ENCODE peak calls at places on chromosome 9, in six cellular contexts. H, A, X, K, P and Y are unnamed samples.

GRCh38 chr9:135230386-135230765 is 142.9 kb downstream of the OLFM1 start:
- DNase-seq in H (no peak), A (no peak), X (no peak), K (no peak), P (no peak), Y (no peak)

GRCh38 chr9:132372177-132373095 is 17.6 kb upstream of the SETX start:
- DNase-seq in H (no peak), A (no peak), X (no peak), K (peak), P (peak), Y (peak)

GRCh38 chr9:682633-683508 is 158.6 kb upstream of the DMRT1 start:
- DNase-seq in H (peak), A (no peak), X (no peak), K (no peak), P (no peak), Y (peak)

GRCh38 chr9:88874391-88874790 is 116.9 kb upstream of the S1PR3 start:
- DNase-seq in H (peak), A (no peak), X (no peak), K (no peak), P (no peak), Y (no peak)

GRCh38 chr9:99824378-99825157 is 2.9 kb downstream of the NR4A3 start:
- DNase-seq in H (peak), A (peak), X (no peak), K (no peak), P (no peak), Y (peak)

GRCh38 chr9:6444108-6444507 is 31.1 kb downstream of the UHRF2 start:
- DNase-seq in H (no peak), A (no peak), X (no peak), K (no peak), P (no peak), Y (no peak)

GRCh38 chr9:120308495-120308894 is 271.5 kb downstream of the CDK5RAP2 start:
- DNase-seq in H (no peak), A (no peak), X (no peak), K (no peak), P (peak), Y (no peak)

GRCh38 chr9:130176760-130177159 is 4.6 kb downstream of the NCS1 start:
- DNase-seq in H (no peak), A (no peak), X (no peak), K (no peak), P (no peak), Y (no peak)

GRCh38 chr9:135997070-135998012 is 36.2 kb upstream of the UBAC1 start:
- DNase-seq in H (no peak), A (no peak), X (no peak), K (no peak), P (no peak), Y (no peak)

GRCh38 chr9:79655571-79655970 is 83.8 kb downstream of the TLE4 start:
- DNase-seq in H (no peak), A (no peak), X (no peak), K (no peak), P (no peak), Y (no peak)

GRCh38 chr9:88310310-88310980 is 77.8 kb upstream of the SPIN1 start:
- DNase-seq in H (no peak), A (no peak), X (no peak), K (no peak), P (no peak), Y (no peak)

GRCh38 chr9:91572044-91572443 is 148.4 kb upstream of the NFIL3 start:
- DNase-seq in H (peak), A (no peak), X (no peak), K (no peak), P (no peak), Y (no peak)

GRCh38 chr9:93058357-93059096 is at the start of gene SUSD3:
- DNase-seq in H (no peak), A (no peak), X (no peak), K (peak), P (no peak), Y (no peak)

GRCh38 chr9:118230319-118230718 is 526.1 kb downstream of the TLR4 start:
- DNase-seq in H (peak), A (no peak), X (no peak), K (no peak), P (no peak), Y (no peak)

GRCh38 chr9:99873531-99873930 is 32.9 kb upstream of the STX17 start:
- DNase-seq in H (peak), A (peak), X (peak), K (no peak), P (no peak), Y (peak)

GRCh38 chr9:130499804-130500263 is 55.1 kb downstream of the ASS1 start:
- DNase-seq in H (no peak), A (peak), X (no peak), K (peak), P (no peak), Y (no peak)

GRCh38 chr9:14633148-14633547 is 60.1 kb downstream of the ZDHHC21 start:
- DNase-seq in H (no peak), A (no peak), X (no peak), K (no peak), P (no peak), Y (no peak)

GRCh38 chr9:78575041-78575440 is 278.1 kb downstream of the PSAT1 start:
- DNase-seq in H (no peak), A (no peak), X (no peak), K (no peak), P (no peak), Y (no peak)

GRCh38 chr9:132672413-132672690 is 2.1 kb downstream of the GTF3C4 start:
- DNase-seq in H (no peak), A (no peak), X (no peak), K (no peak), P (no peak), Y (peak)

GRCh38 chr9:121599186-121599871 is 52.1 kb upstream of the DAB2IP start:
- DNase-seq in H (no peak), A (peak), X (no peak), K (peak), P (no peak), Y (no peak)

GRCh38 chr9:117411547-117411946 is 3.3 kb downstream of the ASTN2 start:
- DNase-seq in H (no peak), A (peak), X (no peak), K (no peak), P (no peak), Y (no peak)

GRCh38 chr9:127918201-127919107 is 1.6 kb upstream of the ST6GALNAC4 start:
- DNase-seq in H (no peak), A (no peak), X (no peak), K (no peak), P (no peak), Y (peak)

GRCh38 chr9:135221951-135222631 is 134.6 kb downstream of the OLFM1 start:
- DNase-seq in H (no peak), A (no peak), X (no peak), K (no peak), P (no peak), Y (no peak)

GRCh38 chr9:74718709-74719108 is 169.0 kb downstream of the TRPM6 start:
- DNase-seq in H (no peak), A (no peak), X (no peak), K (no peak), P (no peak), Y (no peak)

GRCh38 chr9:70510157-70510770 is 95.8 kb upstream of the KLF9 start:
- DNase-seq in H (no peak), A (peak), X (no peak), K (no peak), P (no peak), Y (peak)

GRCh38 chr9:126860077-126860756 is at the start of gene ZBTB34:
- DNase-seq in H (peak), A (peak), X (no peak), K (no peak), P (no peak), Y (peak)

GRCh38 chr9:119736478-119737454 is 367.5 kb upstream of the BRINP1 start:
- DNase-seq in H (no peak), A (no peak), X (no peak), K (no peak), P (no peak), Y (no peak)

GRCh38 chr9:124062172-124062571 is 50.6 kb downstream of the LHX2 start:
- DNase-seq in H (no peak), A (no peak), X (no peak), K (no peak), P (no peak), Y (no peak)
- TF ChIP-seq CTCF in H (peak), A (peak), X (peak), K (no peak), P (no peak), Y (peak)

DNA sequence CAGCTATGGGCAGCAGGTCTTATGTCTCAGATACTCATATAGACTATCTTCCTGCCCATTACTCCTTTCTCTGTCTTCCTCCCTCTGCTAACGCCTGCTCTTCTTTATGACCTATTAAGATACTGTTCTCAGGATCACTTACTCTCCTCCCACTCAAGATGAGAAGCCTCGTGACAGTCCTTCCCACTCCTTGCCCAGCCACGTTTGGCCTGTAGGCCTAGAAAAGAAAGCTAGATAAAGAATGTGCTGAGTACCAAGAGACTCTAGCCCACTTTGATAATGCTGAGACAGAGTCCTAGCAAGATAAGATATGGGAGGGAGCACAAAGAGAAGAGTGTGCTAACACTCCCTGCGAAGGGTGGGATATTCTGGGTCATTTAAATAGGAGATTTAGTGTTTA is 6.8 kb upstream of the DENND4C start:
- DNase-seq in H (no peak), A (no peak), X (no peak), K (no peak), P (peak), Y (no peak)
- H3K4me3 ChIP-seq in H (no peak), A (no peak), X (no peak), K (no peak), P (no peak), Y (no peak)

DNA sequence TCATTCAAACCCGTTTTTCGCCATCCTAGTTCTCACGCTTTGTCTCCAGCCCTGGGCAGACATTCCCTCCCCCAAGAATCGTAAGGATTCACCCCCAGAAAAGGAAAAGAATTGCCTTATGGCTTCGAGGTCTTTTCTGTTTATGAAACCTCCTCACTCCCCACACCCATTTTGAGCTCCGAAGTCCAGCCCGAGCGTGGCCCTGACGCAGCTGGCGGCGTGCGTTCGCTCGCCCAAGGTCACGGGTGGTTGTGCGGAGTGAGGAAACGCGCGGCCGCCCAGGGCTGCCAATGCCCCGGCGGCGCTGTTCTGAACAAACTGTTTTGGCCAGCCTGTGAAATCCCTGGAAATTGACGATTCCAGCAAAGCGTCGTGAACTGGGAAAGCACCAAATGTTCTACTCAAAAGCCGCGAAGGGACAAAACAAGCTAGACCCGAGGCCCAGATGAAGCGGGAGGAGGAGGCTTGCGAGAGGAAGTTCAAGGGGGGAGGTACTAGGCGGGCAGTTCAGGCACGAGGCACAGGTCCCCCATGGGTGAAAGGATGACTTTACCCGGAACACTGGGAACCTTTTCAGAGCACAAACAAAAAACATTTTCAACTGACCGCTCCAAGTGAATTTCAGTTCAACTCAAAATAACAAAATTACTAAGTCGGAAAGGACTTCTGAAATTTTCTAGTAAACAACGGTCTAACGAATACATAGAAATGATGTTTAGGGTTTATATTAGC is 683 bp upstream of the ZFAND5 start:
- DNase-seq in H (peak), A (peak), X (peak), K (peak), P (peak), Y (peak)
- TF ChIP-seq CTCF in H (peak), A (no peak), X (peak), K (no peak), P (peak), Y (no peak)

DNA sequence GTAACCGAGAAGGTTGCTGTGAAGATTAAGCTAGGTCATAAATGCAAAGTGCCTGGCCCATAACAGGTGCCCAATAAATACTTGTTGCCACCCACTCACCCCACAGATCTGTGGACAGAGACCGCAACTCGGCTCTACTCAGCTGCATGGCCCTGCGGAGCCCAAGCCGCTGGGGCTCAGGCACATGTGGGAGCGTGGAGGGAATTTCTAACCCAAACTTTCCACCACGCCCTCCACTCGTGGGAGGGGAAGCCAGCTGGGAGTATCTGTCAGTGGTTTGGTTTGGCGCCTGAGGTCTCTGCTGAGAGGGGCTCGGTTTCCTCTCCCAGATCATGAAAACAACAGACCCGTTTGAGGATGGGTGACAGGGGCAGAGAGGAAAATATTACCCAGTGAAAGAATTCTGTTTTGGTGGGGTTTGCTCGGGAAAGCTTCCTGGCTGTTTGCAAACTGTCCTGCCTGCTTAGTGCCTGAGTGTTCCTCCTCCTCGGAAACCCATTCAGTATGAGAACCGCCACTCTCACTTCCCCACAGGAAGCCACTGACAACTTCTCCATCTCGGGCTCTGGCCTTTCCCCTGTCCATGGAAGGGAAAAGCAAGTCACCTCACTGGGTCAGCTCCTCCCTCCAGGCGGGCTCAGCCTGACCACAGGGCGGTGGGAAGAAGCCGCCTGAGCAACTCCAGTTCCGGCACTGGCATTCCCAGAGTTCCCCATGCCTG is 60.1 kb downstream of the RGS3 start:
- DNase-seq in H (no peak), A (no peak), X (peak), K (no peak), P (no peak), Y (no peak)
- H3K4me3 ChIP-seq in H (no peak), A (no peak), X (no peak), K (no peak), P (no peak), Y (no peak)

DNA sequence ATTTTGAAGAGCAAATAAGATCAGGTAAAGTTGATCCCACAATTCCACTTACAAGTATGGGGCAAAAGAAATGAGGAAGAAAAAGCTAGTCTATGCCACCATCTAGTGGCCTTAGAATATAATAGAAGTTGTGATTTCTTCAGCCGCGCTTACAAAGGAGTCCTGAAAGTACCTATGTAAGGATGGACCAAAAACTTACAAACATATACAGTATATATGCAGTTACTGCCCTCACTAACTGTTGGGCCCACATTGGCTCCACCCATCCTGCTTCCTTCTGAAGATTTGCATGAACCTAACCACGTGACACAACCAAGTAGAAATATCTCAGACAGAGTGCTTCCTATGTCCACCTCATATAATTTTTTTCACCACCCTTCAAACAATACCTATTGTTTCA is 11.7 kb upstream of the OR13D1 start:
- DNase-seq in H (peak), A (peak), X (peak), K (no peak), P (no peak), Y (peak)
- TF ChIP-seq CTCF in H (peak), A (peak), X (peak), K (peak), P (peak), Y (peak)

DNA sequence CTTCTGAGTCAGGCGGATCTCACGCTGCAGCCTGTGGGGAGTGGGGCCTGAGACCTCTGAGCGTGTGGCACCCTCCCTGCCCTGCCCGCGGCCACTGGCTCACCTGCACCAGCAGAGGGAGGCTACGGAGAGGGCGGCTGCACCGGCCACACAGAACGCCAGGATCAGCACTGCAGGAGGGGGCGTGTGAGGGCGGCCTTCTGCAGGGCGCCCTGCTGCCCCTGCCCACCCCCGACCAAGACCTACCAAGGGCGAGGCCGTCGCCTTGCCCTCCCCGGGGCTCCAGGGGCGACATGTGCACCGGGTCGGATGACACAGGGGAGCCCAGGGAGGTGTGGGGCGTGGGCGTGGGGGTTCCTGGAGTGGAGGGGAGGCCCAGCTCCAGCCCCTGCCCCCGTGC is 5.4 kb downstream of the NPDC1 start:
- DNase-seq in H (no peak), A (no peak), X (no peak), K (no peak), P (no peak), Y (no peak)
- H3K4me3 ChIP-seq in H (no peak), A (no peak), X (no peak), K (no peak), P (no peak), Y (no peak)